ENCODE peak calls at places on chromosome 10, in eight cellular contexts. M, L, X, U, F, K, I and H are unnamed samples. For H3K36me3, the result is how much of the 10 kb centered on the place peaks cover.

GRCh38 chr10:59108886-59109288 is 67.6 kb upstream of the PHYHIPL start:
- DNase-seq in M (no peak), L (no peak), X (no peak), U (no peak), F (no peak), K (no peak), I (no peak), H (no peak)

GRCh38 chr10:15321431-15322321 is 49.4 kb downstream of the FAM171A1 start:
- DNase-seq in M (no peak), L (no peak), X (no peak), U (no peak), F (no peak), K (no peak), I (no peak), H (peak)

GRCh38 chr10:17787087-17787942 is 21.8 kb upstream of the MRC1 start:
- DNase-seq in M (no peak), L (no peak), X (peak), U (no peak), F (no peak), K (no peak), I (no peak), H (peak)

GRCh38 chr10:78754269-78755074 is 314.3 kb upstream of the ZMIZ1 start:
- DNase-seq in M (no peak), L (no peak), X (no peak), U (no peak), F (no peak), K (no peak), I (no peak), H (no peak)

GRCh38 chr10:112332509-112333228 is 41.2 kb upstream of the ACSL5 start:
- DNase-seq in M (no peak), L (no peak), X (no peak), U (no peak), F (peak), K (no peak), I (no peak), H (no peak)

GRCh38 chr10:60666221-60666620 is 112.1 kb upstream of the CDK1 start:
- DNase-seq in M (no peak), L (no peak), X (peak), U (no peak), F (no peak), K (peak), I (no peak), H (no peak)

GRCh38 chr10:80070068-80070467 is 8.4 kb upstream of the TMEM254 start:
- DNase-seq in M (no peak), L (no peak), X (no peak), U (no peak), F (no peak), K (no peak), I (no peak), H (no peak)

GRCh38 chr10:45464958-45465567 is 91.0 kb downstream of the ALOX5 start:
- DNase-seq in M (peak), L (peak), X (peak), U (peak), F (peak), K (peak), I (peak), H (peak)

GRCh38 chr10:121823993-121824463 is 103.8 kb downstream of the ATE1 start:
- DNase-seq in M (peak), L (no peak), X (peak), U (no peak), F (no peak), K (no peak), I (no peak), H (no peak)

GRCh38 chr10:24418532-24418931 is 209.6 kb downstream of the KIAA1217 start:
- DNase-seq in M (no peak), L (no peak), X (no peak), U (no peak), F (no peak), K (no peak), I (no peak), H (no peak)

GRCh38 chr10:123974406-123974805 is 82.8 kb upstream of the CPXM2 start:
- DNase-seq in M (no peak), L (peak), X (peak), U (no peak), F (no peak), K (no peak), I (no peak), H (peak)

GRCh38 chr10:133378251-133379096 is 588 bp upstream of the PAOX start:
- DNase-seq in M (peak), L (peak), X (peak), U (peak), F (no peak), K (peak), I (peak), H (peak)

GRCh38 chr10:124719213-124719851 is 24.8 kb downstream of the FAM53B start:
- DNase-seq in M (no peak), L (peak), X (peak), U (no peak), F (no peak), K (no peak), I (peak), H (peak)

GRCh38 chr10:133487085-133487484 is 33.3 kb downstream of the SCART1 start:
- DNase-seq in M (no peak), L (no peak), X (no peak), U (no peak), F (no peak), K (no peak), I (no peak), H (no peak)

GRCh38 chr10:83516788-83517187 is 622.5 kb upstream of the GHITM start:
- DNase-seq in M (no peak), L (no peak), X (no peak), U (no peak), F (no peak), K (no peak), I (no peak), H (no peak)

GRCh38 chr10:124005991-124006392 is 87.4 kb downstream of the CHST15 start:
- DNase-seq in M (no peak), L (peak), X (no peak), U (no peak), F (no peak), K (peak), I (no peak), H (no peak)

GRCh38 chr10:79148452-79149344 is 79.9 kb downstream of the ZMIZ1 start:
- DNase-seq in M (no peak), L (peak), X (peak), U (no peak), F (peak), K (peak), I (peak), H (peak)

GRCh38 chr10:50506861-50507573 is 116.7 kb downstream of the SGMS1 start:
- DNase-seq in M (peak), L (no peak), X (no peak), U (no peak), F (no peak), K (no peak), I (peak), H (no peak)

GRCh38 chr10:6778992-6779701 is 199.1 kb upstream of the PRKCQ start:
- DNase-seq in M (no peak), L (peak), X (peak), U (no peak), F (no peak), K (no peak), I (no peak), H (peak)

GRCh38 chr10:70381491-70382421 is 669 bp downstream of the LRRC20 start:
- DNase-seq in M (no peak), L (peak), X (peak), U (peak), F (peak), K (peak), I (peak), H (peak)

GRCh38 chr10:83886871-83887270 is 252.4 kb upstream of the GHITM start:
- DNase-seq in M (no peak), L (no peak), X (no peak), U (no peak), F (no peak), K (no peak), I (no peak), H (no peak)

GRCh38 chr10:77036993-77037734 is 600.4 kb downstream of the KCNMA1 start:
- DNase-seq in M (peak), L (no peak), X (no peak), U (no peak), F (no peak), K (no peak), I (no peak), H (no peak)

GRCh38 chr10:11270135-11270857 is 252.6 kb downstream of the CELF2 start:
- DNase-seq in M (peak), L (peak), X (peak), U (peak), F (peak), K (peak), I (peak), H (peak)

GRCh38 chr10:91682912-91683311 is 50.0 kb upstream of the PPP1R3C start:
- DNase-seq in M (no peak), L (no peak), X (no peak), U (no peak), F (no peak), K (no peak), I (no peak), H (no peak)

GRCh38 chr10:16521311-16522016 is at the start of gene C1QL3:
- DNase-seq in M (no peak), L (no peak), X (peak), U (no peak), F (no peak), K (no peak), I (peak), H (no peak)

GRCh38 chr10:127997241-127997640 is 90.3 kb downstream of the PTPRE start:
- DNase-seq in M (no peak), L (no peak), X (no peak), U (no peak), F (no peak), K (no peak), I (no peak), H (no peak)
- H3K36me3 ChIP-seq in M (under half), L (under half), X (under half), U (under half), F (under half), K (under half), I (under half), H (under half)

DNA sequence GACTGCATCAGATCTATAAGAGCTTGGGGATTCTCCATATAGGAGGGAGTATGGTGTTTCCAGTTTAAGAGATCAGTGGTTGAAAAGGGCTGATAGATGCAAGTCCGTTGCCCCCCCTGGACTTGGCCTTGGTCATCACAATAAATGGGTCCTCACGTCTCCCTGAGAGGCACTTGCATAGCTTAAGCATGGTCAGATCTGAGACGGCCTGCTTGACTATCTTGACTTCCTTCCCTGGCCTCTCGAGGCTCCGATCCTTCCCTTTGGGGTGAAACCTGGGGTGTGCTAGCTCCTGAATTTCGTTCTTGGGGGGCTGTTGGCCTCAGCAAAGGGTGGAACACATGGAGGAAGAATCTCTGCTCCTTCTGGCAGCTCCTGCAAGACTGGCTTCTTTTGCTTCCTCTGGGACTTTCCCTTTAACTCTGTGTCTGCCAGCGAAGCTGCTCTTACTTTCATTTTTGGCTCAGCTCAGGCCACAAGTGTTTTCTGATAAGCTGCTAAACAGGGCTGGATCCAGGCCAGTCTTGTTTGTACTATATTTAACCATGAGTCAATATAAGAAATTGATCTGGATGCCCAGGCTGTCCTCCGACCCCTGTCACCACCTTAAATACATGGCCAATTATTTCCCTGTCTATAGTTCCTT is 11.2 kb upstream of the ZNF485 start:
- DNase-seq in M (no peak), L (no peak), X (no peak), U (no peak), F (no peak), K (no peak), I (peak), H (peak)
- H3K4me3 ChIP-seq in M (no peak), L (peak), X (no peak), U (peak), F (peak), K (no peak), I (peak), H (no peak)

GRCh38 chr10:3126249-3126648 is 46.3 kb downstream of the PITRM1 start:
- DNase-seq in M (no peak), L (no peak), X (no peak), U (no peak), F (no peak), K (no peak), I (no peak), H (no peak)

GRCh38 chr10:3126741-3127342 is 45.7 kb downstream of the PITRM1 start:
- DNase-seq in M (no peak), L (peak), X (no peak), U (no peak), F (no peak), K (no peak), I (peak), H (no peak)

GRCh38 chr10:3123571-3124411 is 48.8 kb downstream of the PITRM1 start:
- DNase-seq in M (no peak), L (peak), X (no peak), U (no peak), F (no peak), K (no peak), I (no peak), H (no peak)

GRCh38 chr10:3124412-3125175 is 48.0 kb downstream of the PITRM1 start:
- DNase-seq in M (no peak), L (peak), X (no peak), U (no peak), F (no peak), K (no peak), I (no peak), H (no peak)

DNA sequence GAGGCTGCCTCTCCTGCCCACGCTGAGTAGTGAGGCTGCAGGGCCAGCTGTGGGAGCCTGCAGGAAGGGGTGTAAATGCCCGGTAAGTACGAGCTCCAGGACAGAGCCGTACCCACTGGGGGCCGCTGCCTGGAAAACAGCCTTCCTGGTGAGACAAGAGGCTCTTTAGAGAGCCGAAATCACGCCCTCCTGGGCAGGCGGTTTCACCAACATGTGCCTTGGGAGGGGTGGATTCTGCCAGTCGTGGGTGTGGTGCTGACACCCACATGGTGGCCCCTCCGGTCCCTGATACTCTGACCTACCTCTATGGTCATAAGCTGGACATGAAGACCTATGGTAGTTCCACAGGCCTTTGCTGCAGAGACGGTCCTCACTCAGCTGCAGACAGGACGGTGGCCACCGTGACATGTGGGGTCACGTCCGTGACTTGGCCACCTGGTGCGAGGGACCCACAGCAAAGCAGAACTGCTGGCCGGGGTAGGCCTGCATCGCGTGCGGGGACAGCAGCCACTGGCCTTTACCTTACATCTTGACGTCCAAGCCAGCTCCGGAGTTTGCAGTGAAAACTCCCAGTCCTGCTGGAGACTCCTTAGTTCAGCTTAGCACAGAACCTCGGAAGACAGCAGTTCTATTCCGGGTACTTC is 46.9 kb downstream of the PITRM1 start:
- DNase-seq in M (no peak), L (peak), X (no peak), U (no peak), F (no peak), K (no peak), I (no peak), H (no peak)
- H3K36me3 ChIP-seq in M (under half), L (under half), X (under half), U (under half), F (under half), K (under half), I (under half), H (half or more)

DNA sequence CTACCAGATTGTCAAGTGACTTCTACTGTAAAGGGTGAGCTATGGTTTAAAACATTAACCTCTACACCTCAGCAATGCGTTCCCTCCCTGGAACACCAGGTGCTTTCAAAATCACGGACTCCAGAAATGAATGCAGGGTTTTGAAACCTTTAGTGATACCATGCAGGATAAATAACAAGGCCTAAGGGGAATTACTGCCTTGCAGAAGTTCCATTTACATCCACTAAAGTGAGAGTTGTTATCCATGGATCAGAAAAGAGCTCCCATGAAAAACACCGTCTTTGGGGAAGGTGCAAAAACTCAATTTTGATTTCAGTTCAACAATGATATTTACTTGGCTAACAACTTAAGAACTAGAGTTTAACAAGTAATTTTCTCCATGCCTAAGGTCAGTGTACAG is 4.0 kb downstream of the FZD8 start:
- DNase-seq in M (no peak), L (no peak), X (peak), U (no peak), F (no peak), K (no peak), I (no peak), H (no peak)
- H3K4me3 ChIP-seq in M (no peak), L (peak), X (peak), U (no peak), F (no peak), K (no peak), I (no peak), H (no peak)

GRCh38 chr10:48833674-48834073 is 106.0 kb downstream of the LRRC18 start:
- DNase-seq in M (no peak), L (no peak), X (no peak), U (no peak), F (no peak), K (no peak), I (no peak), H (no peak)
- H3K36me3 ChIP-seq in M (under half), L (under half), X (under half), U (under half), F (under half), K (under half), I (under half), H (under half)